ENCODE peak calls at places on chromosomes 11 and 22, in nine cellular contexts. N is T follicular helper cell; O is activated CD4-positive, CD25-positive, alpha-beta regulatory T cell; U is thoracic aorta; T is adrenal gland; C is psoas muscle; M is NCI-H774; Y is NCI-H1105; D is caudate nucleus. V is an unnamed sample.

GRCh38 chr11:65243773-65244172 is 18.0 kb upstream of the POLA2 start:
- DNase-seq in C (no peak), O (no peak), Y (no peak), D (no peak), U (no peak), N (no peak), T (no peak), M (no peak), V (no peak)

GRCh38 chr22:25382762-25383161 is 163.3 kb downstream of the CRYBB2 start:
- DNase-seq in M (no peak), C (no peak), D (no peak), N (no peak), O (no peak), T (no peak), Y (no peak), U (no peak), V (no peak)

GRCh38 chr11:86180415-86180814 is 64.1 kb upstream of the EED start:
- DNase-seq in M (no peak), Y (no peak), N (no peak), C (no peak), T (no peak), U (no peak), O (no peak), D (no peak), V (no peak)

GRCh38 chr11:78420796-78421209 is 3.2 kb upstream of the GAB2 start:
- DNase-seq in M (no peak), Y (no peak), O (no peak), C (peak; percentile 56), N (no peak), T (peak; percentile 94), D (no peak), U (peak; percentile 73), V (no peak)

GRCh38 chr22:45594123-45594941 is 77.3 kb upstream of the ATXN10 start:
- DNase-seq in D (no peak), M (no peak), N (no peak), Y (no peak), U (no peak), O (no peak), C (no peak), T (no peak), V (no peak)

GRCh38 chr22:21712751-21713427 is 22.7 kb downstream of the YPEL1 start:
- DNase-seq in C (peak; percentile 58), N (peak; percentile 32), Y (no peak), T (peak; percentile 91), D (peak; percentile 73), U (no peak), O (peak; percentile 14), M (no peak), V (peak; percentile 5)

GRCh38 chr22:20108757-20109230 is 7.1 kb upstream of the RANBP1 start:
- DNase-seq in U (no peak), Y (no peak), C (peak; percentile 4), N (no peak), M (no peak), D (no peak), T (no peak), O (no peak), V (no peak)

GRCh38 chr11:304915-305833 is 2.4 kb upstream of the IFITM2 start:
- DNase-seq in N (no peak), D (peak; percentile 22), T (peak; percentile 86), C (peak; percentile 57), O (no peak), M (no peak), Y (peak; percentile 26), U (no peak), V (no peak)

GRCh38 chr22:48141301-48141700 is 1378.9 kb downstream of the TBC1D22A start:
- DNase-seq in M (no peak), C (no peak), U (no peak), D (no peak), N (no peak), O (no peak), Y (peak; percentile 62), T (no peak), V (no peak)

GRCh38 chr11:118615996-118616395 is 8.6 kb downstream of the PHLDB1 start:
- DNase-seq in T (no peak), Y (no peak), D (no peak), N (no peak), C (no peak), M (no peak), U (no peak), O (no peak), V (no peak)

GRCh38 chr11:76803811-76804600 is 20.9 kb downstream of the TSKU start:
- DNase-seq in Y (no peak), C (no peak), T (peak; percentile 50), D (no peak), O (no peak), M (no peak), U (no peak), N (no peak), V (no peak)

GRCh38 chr11:69034123-69034522 is 14.6 kb upstream of the TPCN2 start:
- DNase-seq in T (no peak), D (no peak), N (no peak), Y (no peak), C (no peak), M (no peak), U (no peak), O (no peak), V (no peak)

GRCh38 chr11:6925636-6926207 is 504 bp upstream of the ZNF215 start:
- DNase-seq in U (no peak), T (no peak), C (no peak), Y (no peak), N (no peak), O (no peak), M (peak; percentile 36), D (peak; percentile 31), V (no peak)

GRCh38 chr11:17986711-17987220 is 26.1 kb downstream of the SERGEF start:
- DNase-seq in O (no peak), Y (no peak), C (no peak), N (no peak), D (no peak), T (no peak), U (no peak), M (no peak), V (no peak)

GRCh38 chr22:22521631-22522030 is 1.6 kb upstream of the ZNF280A start:
- DNase-seq in D (no peak), N (no peak), T (no peak), M (no peak), Y (no peak), C (no peak), O (no peak), U (no peak), V (no peak)

GRCh38 chr11:2194877-2195755 is 23.5 kb upstream of the TH start:
- DNase-seq in T (peak; percentile 80), D (no peak), N (no peak), Y (peak; percentile 34), O (peak; percentile 39), C (no peak), M (no peak), U (no peak), V (no peak)

V was measured in substantia nigra.